ENCODE peak calls at places on chromosome 1, in seven cellular contexts. One of them, this sample, is unnamed.

GRCh38 chr1:154568165-154568815 is 712 bp downstream of the CHRNB2 start:
- DNase-seq in cardiac muscle cell: no peak
- DNase-seq in astrocyte: no peak
- DNase-seq in heart right ventricle: no peak
- DNase-seq in choroid plexus epithelial cell: no peak
- DNase-seq in OCI-LY7: no peak
- DNase-seq in effector memory CD4-positive, alpha-beta T cell: no peak
- DNase-seq in this sample: no peak

GRCh38 chr1:19436716-19437476 is 48.4 kb downstream of the CAPZB start:
- DNase-seq in cardiac muscle cell: peak; percentile 83
- DNase-seq in astrocyte: peak; percentile 46
- DNase-seq in heart right ventricle: no peak
- DNase-seq in choroid plexus epithelial cell: peak; percentile 90
- DNase-seq in OCI-LY7: no peak
- DNase-seq in effector memory CD4-positive, alpha-beta T cell: no peak
- DNase-seq in this sample: peak; percentile 66

GRCh38 chr1:75502776-75503175 is 108.1 kb downstream of the SLC44A5 start:
- DNase-seq in cardiac muscle cell: peak; percentile 65
- DNase-seq in astrocyte: peak; percentile 90
- DNase-seq in heart right ventricle: no peak
- DNase-seq in choroid plexus epithelial cell: peak; percentile 5
- DNase-seq in OCI-LY7: no peak
- DNase-seq in effector memory CD4-positive, alpha-beta T cell: no peak
- DNase-seq in this sample: no peak

GRCh38 chr1:39826583-39826982 is 37.9 kb upstream of the BMP8B start:
- DNase-seq in cardiac muscle cell: no peak
- DNase-seq in astrocyte: no peak
- DNase-seq in heart right ventricle: no peak
- DNase-seq in choroid plexus epithelial cell: no peak
- DNase-seq in OCI-LY7: no peak
- DNase-seq in effector memory CD4-positive, alpha-beta T cell: no peak
- DNase-seq in this sample: no peak

GRCh38 chr1:38061290-38061689 is 14.7 kb upstream of the POU3F1 start:
- DNase-seq in cardiac muscle cell: no peak
- DNase-seq in astrocyte: no peak
- DNase-seq in heart right ventricle: no peak
- DNase-seq in choroid plexus epithelial cell: no peak
- DNase-seq in OCI-LY7: no peak
- DNase-seq in effector memory CD4-positive, alpha-beta T cell: no peak
- DNase-seq in this sample: no peak

GRCh38 chr1:43885311-43885801 is 48.2 kb upstream of the ARTN start:
- DNase-seq in cardiac muscle cell: no peak
- DNase-seq in astrocyte: no peak
- DNase-seq in heart right ventricle: no peak
- DNase-seq in choroid plexus epithelial cell: peak; percentile 31
- DNase-seq in OCI-LY7: no peak
- DNase-seq in effector memory CD4-positive, alpha-beta T cell: no peak
- DNase-seq in this sample: no peak

GRCh38 chr1:151347523-151348246 is 633 bp upstream of the RFX5 start:
- DNase-seq in cardiac muscle cell: no peak
- DNase-seq in astrocyte: no peak
- DNase-seq in heart right ventricle: no peak
- DNase-seq in choroid plexus epithelial cell: peak; percentile 33
- DNase-seq in OCI-LY7: peak; percentile 21
- DNase-seq in effector memory CD4-positive, alpha-beta T cell: no peak
- DNase-seq in this sample: no peak

GRCh38 chr1:208243851-208244583 is at the start of gene PLXNA2:
- DNase-seq in cardiac muscle cell: peak; percentile 77
- DNase-seq in astrocyte: peak; percentile 58
- DNase-seq in heart right ventricle: peak; percentile 87
- DNase-seq in choroid plexus epithelial cell: peak; percentile 56
- DNase-seq in OCI-LY7: peak; percentile 67
- DNase-seq in effector memory CD4-positive, alpha-beta T cell: peak; percentile 43
- DNase-seq in this sample: no peak

GRCh38 chr1:95451054-95451453 is 217.0 kb downstream of the RWDD3 start:
- DNase-seq in cardiac muscle cell: no peak
- DNase-seq in astrocyte: no peak
- DNase-seq in heart right ventricle: no peak
- DNase-seq in choroid plexus epithelial cell: no peak
- DNase-seq in OCI-LY7: peak; percentile 6
- DNase-seq in effector memory CD4-positive, alpha-beta T cell: no peak
- DNase-seq in this sample: no peak

GRCh38 chr1:223276029-223276428 is 87.9 kb downstream of the SUSD4 start:
- DNase-seq in cardiac muscle cell: no peak
- DNase-seq in astrocyte: no peak
- DNase-seq in heart right ventricle: no peak
- DNase-seq in choroid plexus epithelial cell: no peak
- DNase-seq in OCI-LY7: no peak
- DNase-seq in effector memory CD4-positive, alpha-beta T cell: no peak
- DNase-seq in this sample: no peak

GRCh38 chr1:56469640-56470371 is 109.6 kb downstream of the PLPP3 start:
- DNase-seq in cardiac muscle cell: peak; percentile 63
- DNase-seq in astrocyte: peak; percentile 62
- DNase-seq in heart right ventricle: no peak
- DNase-seq in choroid plexus epithelial cell: peak; percentile 54
- DNase-seq in OCI-LY7: no peak
- DNase-seq in effector memory CD4-positive, alpha-beta T cell: no peak
- DNase-seq in this sample: no peak

GRCh38 chr1:45730075-45730779 is 20.2 kb downstream of the IPP start:
- DNase-seq in cardiac muscle cell: peak; percentile 41
- DNase-seq in astrocyte: no peak
- DNase-seq in heart right ventricle: no peak
- DNase-seq in choroid plexus epithelial cell: no peak
- DNase-seq in OCI-LY7: no peak
- DNase-seq in effector memory CD4-positive, alpha-beta T cell: no peak
- DNase-seq in this sample: no peak

GRCh38 chr1:27519341-27520258 is 29.6 kb upstream of the WASF2 start:
- DNase-seq in cardiac muscle cell: no peak
- DNase-seq in astrocyte: no peak
- DNase-seq in heart right ventricle: no peak
- DNase-seq in choroid plexus epithelial cell: no peak
- DNase-seq in OCI-LY7: no peak
- DNase-seq in effector memory CD4-positive, alpha-beta T cell: no peak
- DNase-seq in this sample: no peak

GRCh38 chr1:165645654-165646366 is 14.8 kb downstream of the MGST3 start:
- DNase-seq in cardiac muscle cell: no peak
- DNase-seq in astrocyte: no peak
- DNase-seq in heart right ventricle: no peak
- DNase-seq in choroid plexus epithelial cell: no peak
- DNase-seq in OCI-LY7: no peak
- DNase-seq in effector memory CD4-positive, alpha-beta T cell: peak; percentile 15
- DNase-seq in this sample: no peak

GRCh38 chr1:102098536-102098935 is 101.8 kb upstream of the OLFM3 start:
- DNase-seq in cardiac muscle cell: no peak
- DNase-seq in astrocyte: no peak
- DNase-seq in heart right ventricle: no peak
- DNase-seq in choroid plexus epithelial cell: no peak
- DNase-seq in OCI-LY7: no peak
- DNase-seq in effector memory CD4-positive, alpha-beta T cell: no peak
- DNase-seq in this sample: no peak

GRCh38 chr1:211529453-211529852 is 37.5 kb upstream of the RD3 start:
- DNase-seq in cardiac muscle cell: peak; percentile 52
- DNase-seq in astrocyte: peak; percentile 20
- DNase-seq in heart right ventricle: no peak
- DNase-seq in choroid plexus epithelial cell: no peak
- DNase-seq in OCI-LY7: no peak
- DNase-seq in effector memory CD4-positive, alpha-beta T cell: no peak
- DNase-seq in this sample: no peak

GRCh38 chr1:224541901-224542610 is 74.1 kb upstream of the CNIH3 start:
- DNase-seq in cardiac muscle cell: peak; percentile 78
- DNase-seq in astrocyte: peak; percentile 84
- DNase-seq in heart right ventricle: no peak
- DNase-seq in choroid plexus epithelial cell: no peak
- DNase-seq in OCI-LY7: no peak
- DNase-seq in effector memory CD4-positive, alpha-beta T cell: no peak
- DNase-seq in this sample: no peak
- H3K4me3 ChIP-seq in cardiac muscle cell: no peak overlapping the region
- H3K4me3 ChIP-seq in astrocyte: peak overlapping the region; percentile 3
- H3K4me3 ChIP-seq in heart right ventricle: no peak overlapping the region
- H3K4me3 ChIP-seq in choroid plexus epithelial cell: no peak overlapping the region
- H3K4me3 ChIP-seq in OCI-LY7: no peak overlapping the region
- H3K4me3 ChIP-seq in effector memory CD4-positive, alpha-beta T cell: no peak overlapping the region
- H3K4me3 ChIP-seq in this sample: no peak overlapping the region

GRCh38 chr1:29363536-29363935 is 127.2 kb downstream of the PTPRU start:
- DNase-seq in cardiac muscle cell: no peak
- DNase-seq in astrocyte: no peak
- DNase-seq in heart right ventricle: no peak
- DNase-seq in choroid plexus epithelial cell: no peak
- DNase-seq in OCI-LY7: no peak
- DNase-seq in effector memory CD4-positive, alpha-beta T cell: no peak
- DNase-seq in this sample: no peak

GRCh38 chr1:29362764-29363163 is 126.4 kb downstream of the PTPRU start:
- DNase-seq in cardiac muscle cell: no peak
- DNase-seq in astrocyte: no peak
- DNase-seq in heart right ventricle: no peak
- DNase-seq in choroid plexus epithelial cell: no peak
- DNase-seq in OCI-LY7: no peak
- DNase-seq in effector memory CD4-positive, alpha-beta T cell: no peak
- DNase-seq in this sample: no peak

GRCh38 chr1:29362116-29362515 is 125.8 kb downstream of the PTPRU start:
- DNase-seq in cardiac muscle cell: no peak
- DNase-seq in astrocyte: no peak
- DNase-seq in heart right ventricle: no peak
- DNase-seq in choroid plexus epithelial cell: no peak
- DNase-seq in OCI-LY7: no peak
- DNase-seq in effector memory CD4-positive, alpha-beta T cell: no peak
- DNase-seq in this sample: no peak

GRCh38 chr1:29365906-29366670 is 129.8 kb downstream of the PTPRU start:
- DNase-seq in cardiac muscle cell: no peak
- DNase-seq in astrocyte: no peak
- DNase-seq in heart right ventricle: no peak
- DNase-seq in choroid plexus epithelial cell: no peak
- DNase-seq in OCI-LY7: no peak
- DNase-seq in effector memory CD4-positive, alpha-beta T cell: no peak
- DNase-seq in this sample: no peak

DNA sequence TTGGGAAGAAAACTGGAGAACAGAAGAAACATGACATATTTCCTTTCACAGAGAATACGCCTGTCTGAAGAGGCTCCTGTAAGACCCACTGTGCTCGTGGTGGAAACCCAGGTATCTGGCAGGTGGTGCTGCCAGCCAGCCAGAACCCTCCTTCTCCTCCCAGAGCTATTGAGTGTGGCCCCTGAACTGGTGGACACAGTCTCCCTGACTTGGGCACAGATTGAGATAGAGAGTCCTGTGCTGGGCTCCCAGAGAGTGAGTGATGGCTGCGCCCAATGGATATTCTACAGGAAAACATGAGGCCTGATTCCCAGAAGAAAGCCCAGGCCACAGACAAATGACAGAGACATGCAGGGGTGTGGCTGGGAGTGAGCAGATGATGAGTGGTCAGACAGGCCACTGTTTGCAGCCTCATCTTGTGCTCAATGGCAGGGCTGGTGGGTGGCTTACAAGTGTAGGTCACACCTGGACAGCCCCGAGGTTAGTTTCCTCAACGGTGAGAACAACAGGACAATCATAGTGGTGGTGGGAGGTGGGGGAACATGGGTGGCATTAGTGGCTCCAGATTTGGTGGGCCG is 127.9 kb downstream of the PTPRU start:
- DNase-seq in cardiac muscle cell: no peak
- DNase-seq in astrocyte: no peak
- DNase-seq in heart right ventricle: no peak
- DNase-seq in choroid plexus epithelial cell: no peak
- DNase-seq in OCI-LY7: no peak
- DNase-seq in effector memory CD4-positive, alpha-beta T cell: no peak
- DNase-seq in this sample: no peak
- H3K4me3 ChIP-seq in cardiac muscle cell: no peak overlapping the region
- H3K4me3 ChIP-seq in astrocyte: no peak overlapping the region
- H3K4me3 ChIP-seq in heart right ventricle: no peak overlapping the region
- H3K4me3 ChIP-seq in choroid plexus epithelial cell: no peak overlapping the region
- H3K4me3 ChIP-seq in OCI-LY7: no peak overlapping the region
- H3K4me3 ChIP-seq in effector memory CD4-positive, alpha-beta T cell: no peak overlapping the region
- H3K4me3 ChIP-seq in this sample: no peak overlapping the region

GRCh38 chr1:23366146-23366545 is 3.5 kb downstream of the ZNF436 start:
- DNase-seq in cardiac muscle cell: no peak
- DNase-seq in astrocyte: no peak
- DNase-seq in heart right ventricle: no peak
- DNase-seq in choroid plexus epithelial cell: no peak
- DNase-seq in OCI-LY7: no peak
- DNase-seq in effector memory CD4-positive, alpha-beta T cell: no peak
- DNase-seq in this sample: no peak
- H3K4me3 ChIP-seq in cardiac muscle cell: no peak overlapping the region
- H3K4me3 ChIP-seq in astrocyte: no peak overlapping the region
- H3K4me3 ChIP-seq in heart right ventricle: no peak overlapping the region
- H3K4me3 ChIP-seq in choroid plexus epithelial cell: no peak overlapping the region
- H3K4me3 ChIP-seq in OCI-LY7: no peak overlapping the region
- H3K4me3 ChIP-seq in effector memory CD4-positive, alpha-beta T cell: no peak overlapping the region
- H3K4me3 ChIP-seq in this sample: no peak overlapping the region

GRCh38 chr1:2126331-2127180 is 68.0 kb downstream of the FAAP20 start:
- DNase-seq in cardiac muscle cell: no peak
- DNase-seq in astrocyte: no peak
- DNase-seq in heart right ventricle: no peak
- DNase-seq in choroid plexus epithelial cell: no peak
- DNase-seq in OCI-LY7: no peak
- DNase-seq in effector memory CD4-positive, alpha-beta T cell: no peak
- DNase-seq in this sample: no peak
- H3K4me3 ChIP-seq in cardiac muscle cell: no peak overlapping the region
- H3K4me3 ChIP-seq in astrocyte: no peak overlapping the region
- H3K4me3 ChIP-seq in heart right ventricle: no peak overlapping the region
- H3K4me3 ChIP-seq in choroid plexus epithelial cell: no peak overlapping the region
- H3K4me3 ChIP-seq in OCI-LY7: no peak overlapping the region
- H3K4me3 ChIP-seq in effector memory CD4-positive, alpha-beta T cell: no peak overlapping the region
- H3K4me3 ChIP-seq in this sample: no peak overlapping the region

DNA sequence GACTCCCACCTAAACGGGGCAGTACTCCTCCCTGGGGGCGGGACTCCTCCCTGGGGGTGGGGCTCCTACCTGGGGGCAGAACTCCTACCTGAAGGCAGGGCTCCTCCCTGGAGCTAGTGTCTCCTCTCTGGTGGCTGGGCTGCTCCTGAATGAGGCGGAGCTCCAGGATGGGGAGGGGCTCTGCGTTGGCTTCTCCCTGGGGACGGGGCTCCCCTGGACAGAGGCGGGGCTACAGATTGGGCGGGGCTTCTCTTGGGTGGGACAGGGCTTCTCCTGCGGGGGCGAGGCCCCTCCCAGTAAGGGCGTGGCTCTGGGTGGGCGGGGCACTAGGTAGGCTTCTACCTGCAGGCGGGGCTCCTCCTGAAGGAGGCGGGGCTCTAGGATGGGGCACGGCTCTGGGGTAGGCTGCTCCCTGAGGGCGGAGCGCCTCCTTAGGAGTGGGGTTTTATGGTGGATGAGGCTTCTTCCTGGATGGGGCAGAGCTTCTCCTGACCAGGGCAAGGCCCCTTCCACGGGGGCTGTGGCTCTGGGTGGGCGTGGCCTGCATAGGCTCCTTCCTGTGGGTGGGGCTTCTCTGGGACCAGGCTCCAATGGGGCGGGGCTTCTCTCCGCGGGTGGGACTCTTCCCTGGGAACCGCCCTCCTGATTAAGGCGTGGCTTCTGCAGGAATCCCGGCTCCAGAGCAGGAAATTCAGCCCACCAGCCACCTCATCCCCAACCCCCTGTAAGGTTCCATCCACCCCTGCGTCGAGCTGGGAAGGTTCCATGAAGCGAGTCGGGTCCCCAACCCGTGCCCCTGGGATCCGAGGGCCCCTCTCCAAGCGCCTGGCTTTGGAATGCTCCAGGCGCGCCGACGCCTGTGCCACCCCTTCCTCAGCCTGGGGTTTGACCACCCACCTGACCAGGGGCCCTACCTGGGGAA is 22.7 kb upstream of the ARF1 start:
- DNase-seq in cardiac muscle cell: peak; percentile 45
- DNase-seq in astrocyte: no peak
- DNase-seq in heart right ventricle: no peak
- DNase-seq in choroid plexus epithelial cell: no peak
- DNase-seq in OCI-LY7: peak; percentile 49
- DNase-seq in effector memory CD4-positive, alpha-beta T cell: peak; percentile 70
- DNase-seq in this sample: no peak
- H3K4me3 ChIP-seq in cardiac muscle cell: peak overlapping the region; percentile 6
- H3K4me3 ChIP-seq in astrocyte: no peak overlapping the region
- H3K4me3 ChIP-seq in heart right ventricle: no peak overlapping the region
- H3K4me3 ChIP-seq in choroid plexus epithelial cell: no peak overlapping the region
- H3K4me3 ChIP-seq in OCI-LY7: peak overlapping the region; percentile 36
- H3K4me3 ChIP-seq in effector memory CD4-positive, alpha-beta T cell: peak overlapping the region; percentile 38
- H3K4me3 ChIP-seq in this sample: peak overlapping the region; percentile 34